ENCODE peak calls at places on chromosomes 4 and X, in five cellular contexts. H is T1000; I is stimulated activated CD8-positive, alpha-beta memory T cell treated with anti-CD3 and anti-CD28 coated beads, Interleukin-12 subunit alpha, Interleukin-12 subunit beta, amount 100 ng/mL, for 4 hours; Q is H7; T is HCEC 1CT. L is an unnamed sample.

GRCh38 chr4:154465085-154465484 is 26.5 kb downstream of the DCHS2 start:
- DNase-seq in H (peak; percentile 4), I (no peak), Q (no peak), T (no peak), L (no peak)

GRCh38 chrX:17689971-17690409 is 47.3 kb upstream of the SCML1 start:
- DNase-seq in H (peak; percentile 1), I (no peak), Q (peak; percentile 60), T (peak; percentile 25), L (peak; percentile 24)

GRCh38 chr4:17574206-17574605 is 2.8 kb upstream of the LAP3 start:
- DNase-seq in H (no peak), I (no peak), Q (no peak), T (no peak), L (no peak)

GRCh38 chr4:125368684-125369083 is 53.9 kb downstream of the FAT4 start:
- DNase-seq in H (no peak), I (no peak), Q (no peak), T (peak; percentile 61), L (no peak)

GRCh38 chr4:23614284-23614892 is 275.5 kb downstream of the PPARGC1A start:
- DNase-seq in H (peak; percentile 2), I (no peak), Q (peak; percentile 26), T (no peak), L (no peak)

GRCh38 chrX:45505214-45505613 is 304.5 kb upstream of the DIPK2B start:
- DNase-seq in H (peak; percentile 2), I (no peak), Q (no peak), T (peak; percentile 82), L (no peak)

GRCh38 chr4:25174674-25175073 is 14.4 kb upstream of the SEPSECS start:
- DNase-seq in H (peak; percentile 20), I (no peak), Q (no peak), T (no peak), L (no peak)

GRCh38 chrX:64093761-64094160 is 111.7 kb downstream of the AMER1 start:
- DNase-seq in H (no peak), I (no peak), Q (peak; percentile 8), T (no peak), L (no peak)

GRCh38 chrX:19019996-19020395 is 36.1 kb upstream of the PHKA2 start:
- DNase-seq in H (no peak), I (no peak), Q (no peak), T (no peak), L (no peak)

GRCh38 chr4:134585972-134586371 is 384.4 kb upstream of the PABPC4L start:
- DNase-seq in H (no peak), I (no peak), Q (no peak), T (no peak), L (no peak)

GRCh38 chr4:22874334-22874912 is 181.7 kb downstream of the GBA3 start:
- DNase-seq in H (no peak), I (no peak), Q (no peak), T (no peak), L (no peak)

GRCh38 chrX:11446331-11446730 is 153.1 kb downstream of the AMELX start:
- DNase-seq in H (no peak), I (no peak), Q (no peak), T (no peak), L (no peak)

GRCh38 chr4:55116450-55116849 is 8.9 kb downstream of the KDR start:
- DNase-seq in H (no peak), I (no peak), Q (no peak), T (no peak), L (no peak)

GRCh38 chrX:9858080-9858479 is 71.9 kb downstream of the SHROOM2 start:
- DNase-seq in H (no peak), I (no peak), Q (no peak), T (no peak), L (no peak)

GRCh38 chr4:72631296-72631695 is 62.3 kb upstream of the ADAMTS3 start:
- DNase-seq in H (peak; percentile 63), I (no peak), Q (no peak), T (no peak), L (no peak)

GRCh38 chrX:2928583-2929434 is at the start of gene ARSD:
- DNase-seq in H (peak; percentile 74), I (peak; percentile 26), Q (peak; percentile 96), T (peak; percentile 77), L (peak; percentile 49)

GRCh38 chrX:44025611-44026010 is 52.4 kb upstream of the NDP start:
- DNase-seq in H (no peak), I (no peak), Q (no peak), T (peak; percentile 41), L (no peak)

GRCh38 chr4:185346975-185347601 is 48.6 kb downstream of the LRP2BP start:
- DNase-seq in H (no peak), I (no peak), Q (no peak), T (peak; percentile 20), L (no peak)

GRCh38 chr4:24770111-24770584 is 25.2 kb upstream of the SOD3 start:
- DNase-seq in H (peak; percentile 83), I (no peak), Q (no peak), T (peak; percentile 89), L (peak; percentile 0)

GRCh38 chr4:148634476-148634875 is 192.3 kb upstream of the NR3C2 start:
- DNase-seq in H (no peak), I (no peak), Q (no peak), T (no peak), L (no peak)

GRCh38 chr4:122854860-122855259 is 28.2 kb downstream of the FGF2 start:
- DNase-seq in H (no peak), I (no peak), Q (no peak), T (no peak), L (no peak)

L was measured in activated naive CD8-positive, alpha-beta T cell treated with anti-CD3 and anti-CD28 coated beads for 36 hours.